ENCODE peak calls at places on chromosomes 5 and 9, in six cellular contexts. T, I, U, L, Q and F are unnamed samples. For H3K9me3, the result is how much of the 10 kb centered on the place peaks cover.

GRCh38 chr5:152218694-152219093 is 186.4 kb downstream of the NMUR2 start:
- DNase-seq in T (no peak), I (no peak), U (no peak), L (no peak), Q (no peak), F (no peak)

GRCh38 chr9:11045589-11045988 is 432.8 kb upstream of the PTPRD start:
- DNase-seq in T (no peak), I (no peak), U (no peak), L (no peak), Q (no peak), F (no peak)

GRCh38 chr9:87342743-87343142 is 154.9 kb upstream of the DAPK1 start:
- DNase-seq in T (no peak), I (no peak), U (peak), L (peak), Q (no peak), F (no peak)

GRCh38 chr5:58462623-58463230 is 2.8 kb upstream of the PLK2 start:
- DNase-seq in T (peak), I (no peak), U (peak), L (no peak), Q (peak), F (peak)

GRCh38 chr5:93581738-93582414 is 857 bp upstream of the NR2F1-AS1 start:
- DNase-seq in T (no peak), I (no peak), U (no peak), L (no peak), Q (peak), F (peak)

GRCh38 chr5:79636981-79637733 is 24.9 kb downstream of the TENT2 start:
- DNase-seq in T (no peak), I (no peak), U (no peak), L (no peak), Q (no peak), F (no peak)

GRCh38 chr9:109907400-109907799 is 127.4 kb downstream of the PALM2AKAP2 start:
- DNase-seq in T (no peak), I (peak), U (no peak), L (peak), Q (no peak), F (no peak)

GRCh38 chr9:33230756-33231691 is 8.9 kb upstream of the SPINK4 start:
- DNase-seq in T (no peak), I (no peak), U (no peak), L (no peak), Q (no peak), F (no peak)

GRCh38 chr5:96432245-96433065 is 593 bp downstream of the PCSK1 start:
- DNase-seq in T (no peak), I (no peak), U (no peak), L (no peak), Q (peak), F (no peak)

GRCh38 chr5:123084730-123085605 is 4.1 kb upstream of the PRDM6 start:
- DNase-seq in T (no peak), I (no peak), U (no peak), L (no peak), Q (no peak), F (no peak)

GRCh38 chr5:73339711-73340110 is 108.9 kb downstream of the FOXD1 start:
- DNase-seq in T (no peak), I (no peak), U (no peak), L (no peak), Q (no peak), F (no peak)

GRCh38 chr5:19795218-19795617 is 192.8 kb downstream of the CDH18 start:
- DNase-seq in T (no peak), I (no peak), U (no peak), L (no peak), Q (peak), F (no peak)

GRCh38 chr5:72369301-72370079 is 49.3 kb downstream of the PTCD2 start:
- DNase-seq in T (no peak), I (no peak), U (no peak), L (no peak), Q (peak), F (no peak)

GRCh38 chr9:12961276-12961809 is 186.5 kb downstream of the LURAP1L start:
- DNase-seq in T (no peak), I (no peak), U (no peak), L (no peak), Q (no peak), F (no peak)

GRCh38 chr9:114662081-114662989 is 4.7 kb upstream of the TEX53 start:
- DNase-seq in T (peak), I (no peak), U (peak), L (no peak), Q (no peak), F (peak)

GRCh38 chr9:123996731-123997421 is 14.7 kb upstream of the LHX2 start:
- DNase-seq in T (no peak), I (no peak), U (no peak), L (no peak), Q (no peak), F (no peak)

GRCh38 chr9:37503736-37504135 is 18.0 kb downstream of the POLR1E start:
- DNase-seq in T (peak), I (no peak), U (no peak), L (no peak), Q (peak), F (no peak)

GRCh38 chr9:88418715-88419540 is 30.7 kb downstream of the SPIN1 start:
- DNase-seq in T (peak), I (no peak), U (no peak), L (no peak), Q (peak), F (no peak)
- H3K9me3 ChIP-seq in T (under half), I (under half), U (under half), L (under half), Q (under half), F (under half)

DNA sequence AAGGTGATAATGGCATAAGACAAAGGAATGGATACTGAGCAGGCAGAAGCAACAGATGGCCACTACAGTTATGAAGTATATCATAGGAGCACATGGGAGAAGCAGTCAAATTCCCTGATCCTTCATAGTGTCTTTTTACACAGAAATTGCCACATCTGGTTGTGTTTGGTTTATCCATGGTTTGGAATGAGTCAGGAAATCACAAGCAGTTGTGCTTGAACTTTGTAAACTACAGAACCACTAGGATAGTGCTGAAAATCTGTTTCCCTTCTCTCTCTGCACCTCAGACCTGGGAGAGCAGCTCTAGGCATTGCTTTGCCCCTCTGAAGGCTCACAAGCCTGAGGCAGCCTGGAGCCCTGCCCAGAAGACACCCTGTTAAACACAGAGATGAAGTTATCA is 134.0 kb downstream of the DMRT2 start:
- DNase-seq in T (no peak), I (no peak), U (no peak), L (no peak), Q (no peak), F (no peak)
- H3K9me3 ChIP-seq in T (under half), I (under half), U (under half), L (under half), Q (under half), F (under half)

DNA sequence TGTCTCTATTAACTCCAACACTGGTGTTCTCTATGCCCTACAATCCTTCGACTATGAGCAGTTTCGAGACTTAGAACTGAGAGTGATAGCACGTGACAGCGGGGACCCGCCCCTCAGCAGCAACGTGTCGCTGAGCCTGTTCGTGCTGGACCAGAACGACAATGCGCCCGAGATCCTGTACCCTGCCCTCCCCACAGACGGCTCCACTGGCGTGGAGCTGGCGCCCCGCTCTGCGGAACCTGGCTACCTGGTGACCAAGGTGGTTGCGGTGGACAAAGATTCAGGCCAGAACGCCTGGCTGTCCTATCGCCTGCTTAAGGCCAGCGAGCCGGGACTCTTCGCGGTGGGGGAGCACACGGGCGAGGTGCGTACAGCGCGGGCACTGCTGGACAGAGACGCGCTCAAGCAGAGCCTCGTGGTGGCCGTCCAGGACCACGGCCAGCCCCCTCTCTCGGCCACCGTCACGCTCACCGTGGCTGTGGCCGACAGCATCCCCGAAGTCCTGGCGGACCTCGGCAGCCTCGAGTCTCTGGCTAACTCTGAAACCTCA is 2.0 kb downstream of the PCDHGA11 start:
- DNase-seq in T (no peak), I (no peak), U (no peak), L (no peak), Q (no peak), F (no peak)
- H3K9me3 ChIP-seq in T (under half), I (under half), U (under half), L (half or more), Q (half or more), F (under half)

GRCh38 chr5:89866410-89866809 is 543.1 kb downstream of the CETN3 start:
- DNase-seq in T (no peak), I (no peak), U (no peak), L (no peak), Q (no peak), F (no peak)
- H3K9me3 ChIP-seq in T (under half), I (under half), U (under half), L (under half), Q (under half), F (under half)

DNA sequence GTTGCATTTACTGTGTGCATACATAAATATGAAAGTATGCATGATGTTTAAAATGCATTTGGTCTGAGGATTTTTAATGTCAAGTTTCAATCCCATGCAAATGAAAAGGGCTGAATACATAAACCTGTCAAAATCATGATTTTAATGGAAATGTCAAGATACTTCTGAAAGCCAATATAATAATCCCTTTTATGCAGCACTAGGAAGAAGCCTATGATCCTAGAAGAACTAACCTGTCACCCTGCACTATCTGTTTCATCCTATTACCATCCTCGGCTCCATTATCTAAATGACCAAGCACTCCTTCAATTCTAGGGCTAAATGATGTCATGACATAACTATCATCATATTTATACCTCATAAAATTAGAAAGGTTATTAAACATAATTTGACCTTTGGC is 2229.4 kb upstream of the WWC1 start:
- DNase-seq in T (no peak), I (no peak), U (no peak), L (no peak), Q (no peak), F (no peak)
- H3K9me3 ChIP-seq in T (under half), I (under half), U (under half), L (under half), Q (under half), F (under half)

GRCh38 chr5:6462671-6463070 is 14.0 kb downstream of the UBE2QL1 start:
- DNase-seq in T (no peak), I (no peak), U (no peak), L (no peak), Q (no peak), F (no peak)

GRCh38 chr5:6466975-6467567 is 18.4 kb downstream of the UBE2QL1 start:
- DNase-seq in T (no peak), I (no peak), U (no peak), L (no peak), Q (no peak), F (no peak)

GRCh38 chr5:6465831-6466790 is 17.5 kb downstream of the UBE2QL1 start:
- DNase-seq in T (no peak), I (no peak), U (no peak), L (no peak), Q (no peak), F (no peak)

GRCh38 chr5:6461793-6462650 is 13.4 kb downstream of the UBE2QL1 start:
- DNase-seq in T (no peak), I (no peak), U (no peak), L (no peak), Q (no peak), F (no peak)

DNA sequence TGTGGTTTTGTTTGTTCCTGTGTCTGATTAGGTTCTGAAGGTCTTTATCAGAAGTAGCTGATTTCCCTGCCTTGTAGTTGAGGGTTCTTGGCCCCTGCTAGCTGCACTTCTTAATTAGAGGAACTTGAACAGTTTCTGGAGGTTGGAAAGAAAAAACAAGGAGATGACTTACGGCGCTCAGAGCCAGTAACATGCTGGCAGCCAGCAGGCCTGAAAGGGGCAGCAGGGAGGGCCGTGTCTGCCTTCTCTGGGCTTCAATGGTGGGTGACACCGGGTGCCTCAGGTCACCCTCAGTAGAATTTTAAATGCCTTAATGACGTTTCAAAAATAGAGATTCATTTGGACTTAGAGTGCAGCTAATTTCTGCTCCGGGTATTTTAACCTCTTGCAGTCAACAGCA is 15.8 kb downstream of the UBE2QL1 start:
- DNase-seq in T (no peak), I (no peak), U (no peak), L (no peak), Q (no peak), F (no peak)
- H3K9me3 ChIP-seq in T (under half), I (under half), U (under half), L (under half), Q (under half), F (under half)

DNA sequence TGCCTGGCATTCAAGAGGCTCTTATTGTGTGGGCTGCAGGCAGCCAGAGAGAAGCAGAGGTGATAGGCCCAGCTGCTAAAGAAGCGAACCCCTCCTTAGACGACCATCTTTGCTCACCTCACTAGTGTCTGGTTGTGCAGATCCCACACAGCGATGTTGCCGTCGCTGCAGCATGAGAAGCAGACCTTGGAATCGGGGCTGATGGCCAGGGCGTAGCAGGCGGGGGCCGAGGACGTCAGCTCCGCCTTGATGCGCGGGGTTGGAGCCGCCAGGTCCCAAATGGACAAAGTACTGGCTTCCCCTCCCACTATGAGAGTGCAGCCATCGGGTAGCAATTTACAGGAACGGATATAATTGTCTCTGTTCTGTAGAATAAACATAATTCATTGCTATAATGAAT is 98.7 kb downstream of the TLE1 start:
- DNase-seq in T (no peak), I (no peak), U (no peak), L (no peak), Q (no peak), F (no peak)
- H3K9me3 ChIP-seq in T (under half), I (under half), U (under half), L (under half), Q (under half), F (under half)

GRCh38 chr9:116674210-116674980 is 12.7 kb upstream of the TRIM32 start:
- DNase-seq in T (no peak), I (no peak), U (no peak), L (no peak), Q (no peak), F (no peak)
- H3K9me3 ChIP-seq in T (under half), I (under half), U (under half), L (under half), Q (under half), F (under half)

GRCh38 chr5:4540375-4541173 is 599.6 kb upstream of the ADAMTS16 start:
- DNase-seq in T (no peak), I (no peak), U (no peak), L (no peak), Q (no peak), F (no peak)
- H3K9me3 ChIP-seq in T (under half), I (under half), U (under half), L (under half), Q (under half), F (under half)

GRCh38 chr5:141269195-141269594 is 24.0 kb downstream of the PCDHB15 start:
- DNase-seq in T (no peak), I (no peak), U (no peak), L (no peak), Q (no peak), F (no peak)
- H3K9me3 ChIP-seq in T (half or more), I (under half), U (under half), L (half or more), Q (under half), F (under half)